ENCODE peak calls at places on chromosomes 7 and 10, in five cellular contexts. One of them, this sample, is unnamed.

GRCh38 chr10:80462277-80462985 is 8.3 kb downstream of the TSPAN14 start:
- DNase-seq in K562: no peak
- DNase-seq in HepG2: no peak
- DNase-seq in GM12878: no peak
- DNase-seq in H1: no peak
- DNase-seq in this sample: no peak

GRCh38 chr7:155631155-155631554 is 13.3 kb upstream of the RBM33 start:
- DNase-seq in H1: no peak
- DNase-seq in HepG2: no peak
- DNase-seq in K562: no peak
- DNase-seq in GM12878: no peak
- DNase-seq in this sample: no peak

GRCh38 chr7:17038783-17039170 is 157.0 kb upstream of the AGR3 start:
- DNase-seq in HepG2: no peak
- DNase-seq in GM12878: no peak
- DNase-seq in H1: no peak
- DNase-seq in K562: no peak
- DNase-seq in this sample: no peak

GRCh38 chr10:3006093-3006492 is 61.3 kb upstream of the PFKP start:
- DNase-seq in HepG2: no peak
- DNase-seq in H1: no peak
- DNase-seq in K562: no peak
- DNase-seq in GM12878: no peak
- DNase-seq in this sample: no peak

GRCh38 chr10:89213191-89213808 is 6.2 kb upstream of the CH25H start:
- DNase-seq in K562: peak
- DNase-seq in H1: no peak
- DNase-seq in HepG2: peak
- DNase-seq in GM12878: no peak
- DNase-seq in this sample: no peak

GRCh38 chr10:110354322-110354766 is 49.6 kb upstream of the SMNDC1 start:
- DNase-seq in HepG2: peak
- DNase-seq in H1: peak
- DNase-seq in GM12878: peak
- DNase-seq in K562: peak
- DNase-seq in this sample: peak

GRCh38 chr10:14558025-14558424 is 216.7 kb downstream of the FAM107B start:
- DNase-seq in H1: no peak
- DNase-seq in HepG2: no peak
- DNase-seq in GM12878: no peak
- DNase-seq in K562: no peak
- DNase-seq in this sample: no peak

GRCh38 chr10:100883322-100883821 is 29.4 kb upstream of the SLF2 start:
- DNase-seq in K562: no peak
- DNase-seq in H1: no peak
- DNase-seq in GM12878: no peak
- DNase-seq in HepG2: no peak
- DNase-seq in this sample: no peak

GRCh38 chr10:132366499-132366898 is 30.5 kb upstream of the PWWP2B start:
- DNase-seq in H1: no peak
- DNase-seq in HepG2: no peak
- DNase-seq in GM12878: no peak
- DNase-seq in K562: no peak
- DNase-seq in this sample: no peak

GRCh38 chr10:131452926-131453771 is 141.6 kb upstream of the TCERG1L start:
- DNase-seq in GM12878: no peak
- DNase-seq in K562: no peak
- DNase-seq in HepG2: no peak
- DNase-seq in H1: peak
- DNase-seq in this sample: no peak

GRCh38 chr10:28922127-28922526 is 244.8 kb downstream of the BAMBI start:
- DNase-seq in HepG2: peak
- DNase-seq in K562: no peak
- DNase-seq in GM12878: no peak
- DNase-seq in H1: no peak
- DNase-seq in this sample: no peak

GRCh38 chr10:49633327-49634045 is 19.6 kb downstream of the CHAT start:
- DNase-seq in H1: no peak
- DNase-seq in K562: no peak
- DNase-seq in GM12878: no peak
- DNase-seq in HepG2: no peak
- DNase-seq in this sample: no peak

GRCh38 chr10:94193466-94193924 is 169.2 kb downstream of the NOC3L start:
- DNase-seq in GM12878: no peak
- DNase-seq in H1: no peak
- DNase-seq in K562: no peak
- DNase-seq in HepG2: no peak
- DNase-seq in this sample: no peak

GRCh38 chr10:124827474-124827873 is 25.9 kb downstream of the ABRAXAS2 start:
- DNase-seq in HepG2: peak
- DNase-seq in GM12878: no peak
- DNase-seq in H1: no peak
- DNase-seq in K562: peak
- DNase-seq in this sample: no peak

GRCh38 chr10:121054876-121055275 is 203.7 kb downstream of the WDR11 start:
- DNase-seq in K562: no peak
- DNase-seq in HepG2: no peak
- DNase-seq in H1: no peak
- DNase-seq in GM12878: no peak
- DNase-seq in this sample: no peak

GRCh38 chr10:100811261-100811660 is 65.9 kb downstream of the PAX2 start:
- DNase-seq in GM12878: no peak
- DNase-seq in HepG2: no peak
- DNase-seq in K562: no peak
- DNase-seq in H1: no peak
- DNase-seq in this sample: no peak

GRCh38 chr10:75469018-75469616 is 37.7 kb downstream of the LRMDA start:
- DNase-seq in H1: no peak
- DNase-seq in GM12878: no peak
- DNase-seq in K562: no peak
- DNase-seq in HepG2: peak
- DNase-seq in this sample: no peak

GRCh38 chr10:91035650-91036292 is 114.9 kb upstream of the ANKRD1 start:
- DNase-seq in H1: no peak
- DNase-seq in HepG2: no peak
- DNase-seq in K562: no peak
- DNase-seq in GM12878: no peak
- DNase-seq in this sample: no peak

GRCh38 chr10:102565793-102566192 is 62.0 kb downstream of the SUFU start:
- DNase-seq in GM12878: no peak
- DNase-seq in K562: no peak
- DNase-seq in HepG2: peak
- DNase-seq in H1: peak
- DNase-seq in this sample: no peak
- TF ChIP-seq ZNF274 in GM12878: no peak
- TF ChIP-seq ZNF274 in K562: no peak
- TF ChIP-seq ZNF274 in HepG2: no peak
- TF ChIP-seq ZNF274 in H1: no peak
- TF ChIP-seq ZNF274 in this sample: no peak

DNA sequence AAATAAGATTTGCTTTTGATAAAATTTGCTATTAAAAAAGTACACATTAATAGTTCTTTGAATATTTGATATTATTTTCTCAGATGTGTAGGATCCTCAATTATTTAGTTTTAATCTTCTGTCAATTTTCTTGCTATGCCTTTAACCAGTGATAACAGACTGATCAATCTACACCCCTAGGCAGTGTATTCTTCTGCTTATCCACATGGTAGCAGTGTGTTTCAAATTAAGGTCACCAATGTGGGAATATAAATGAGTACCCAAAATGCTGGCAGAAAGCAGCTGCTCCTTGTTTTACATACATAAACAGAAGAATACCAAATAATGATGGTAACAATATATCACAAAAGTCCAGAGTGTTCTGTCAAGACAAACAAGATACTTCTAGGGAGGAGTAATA is 87.0 kb downstream of the SKAP2 start:
- DNase-seq in GM12878: no peak
- DNase-seq in HepG2: no peak
- DNase-seq in H1: no peak
- DNase-seq in K562: no peak
- DNase-seq in this sample: no peak
- TF ChIP-seq SP1 in GM12878: no peak
- TF ChIP-seq SP1 in HepG2: no peak
- TF ChIP-seq SP1 in H1: no peak
- TF ChIP-seq SP1 in K562: no peak
- TF ChIP-seq SP1 in this sample: no peak

GRCh38 chr10:350981-351501 is 215.8 kb downstream of the ZMYND11 start:
- DNase-seq in HepG2: no peak
- DNase-seq in H1: no peak
- DNase-seq in GM12878: no peak
- DNase-seq in K562: no peak
- DNase-seq in this sample: no peak

GRCh38 chr10:352476-353235 is 217.4 kb downstream of the ZMYND11 start:
- DNase-seq in H1: no peak
- DNase-seq in K562: no peak
- DNase-seq in HepG2: no peak
- DNase-seq in GM12878: no peak
- DNase-seq in this sample: no peak

GRCh38 chr10:351770-352318 is 216.6 kb downstream of the ZMYND11 start:
- DNase-seq in H1: no peak
- DNase-seq in GM12878: no peak
- DNase-seq in K562: no peak
- DNase-seq in HepG2: no peak
- DNase-seq in this sample: no peak

GRCh38 chr10:348456-348855 is 213.2 kb downstream of the ZMYND11 start:
- DNase-seq in GM12878: no peak
- DNase-seq in K562: no peak
- DNase-seq in H1: no peak
- DNase-seq in HepG2: no peak
- DNase-seq in this sample: no peak

GRCh38 chr10:349081-349480 is 213.8 kb downstream of the ZMYND11 start:
- DNase-seq in GM12878: no peak
- DNase-seq in K562: no peak
- DNase-seq in H1: no peak
- DNase-seq in HepG2: no peak
- DNase-seq in this sample: no peak
- TF ChIP-seq ATF3 in GM12878: no peak
- TF ChIP-seq ATF3 in K562: no peak
- TF ChIP-seq ATF3 in H1: no peak
- TF ChIP-seq ATF3 in HepG2: no peak
- TF ChIP-seq ATF3 in this sample: no peak

DNA sequence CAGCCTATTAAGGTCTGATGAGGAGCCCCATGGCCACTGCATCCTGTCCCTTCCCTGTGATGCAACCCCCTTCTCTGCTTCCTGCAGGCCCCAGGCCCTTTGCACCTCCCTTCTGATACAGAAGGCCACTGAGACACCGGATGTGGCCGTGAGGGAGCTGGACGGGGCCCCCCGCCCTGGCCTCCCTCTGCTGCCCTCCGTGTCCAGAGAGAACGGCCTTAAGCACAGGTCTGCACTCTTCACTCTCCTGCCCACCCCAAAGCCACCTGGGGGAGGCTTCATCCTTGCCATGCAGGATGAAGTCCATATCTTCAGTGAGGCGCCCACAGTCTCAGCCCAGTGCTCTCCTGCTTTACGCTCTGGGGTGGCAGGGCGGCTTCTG is 86.9 kb upstream of the GNA12 start:
- DNase-seq in GM12878: no peak
- DNase-seq in H1: no peak
- DNase-seq in HepG2: no peak
- DNase-seq in K562: no peak
- DNase-seq in this sample: no peak
- TF ChIP-seq ZNF274 in GM12878: no peak
- TF ChIP-seq ZNF274 in H1: no peak
- TF ChIP-seq ZNF274 in HepG2: no peak
- TF ChIP-seq ZNF274 in K562: no peak
- TF ChIP-seq ZNF274 in this sample: no peak

GRCh38 chr7:115933463-115933862 is 97.1 kb downstream of the TFEC start:
- DNase-seq in HepG2: no peak
- DNase-seq in K562: no peak
- DNase-seq in H1: no peak
- DNase-seq in GM12878: no peak
- DNase-seq in this sample: no peak
- TF ChIP-seq SP1 in HepG2: no peak
- TF ChIP-seq SP1 in K562: no peak
- TF ChIP-seq SP1 in H1: no peak
- TF ChIP-seq SP1 in GM12878: no peak
- TF ChIP-seq SP1 in this sample: no peak

This sample was measured in HCT116.